ENCODE peak calls at places on chromosomes 3 and 15, in four cellular contexts. One of them, this sample, is unnamed.

GRCh38 chr3:62318752-62319569 is 54.4 kb downstream of the FEZF2 start:
- DNase-seq in GM23338: peak
- DNase-seq in K562: peak
- DNase-seq in HepG2: peak
- DNase-seq in this sample: peak

GRCh38 chr15:41894791-41895463 is 1.1 kb upstream of the SPTBN5 start:
- DNase-seq in HepG2: peak
- DNase-seq in GM23338: peak
- DNase-seq in K562: peak
- DNase-seq in this sample: no peak

GRCh38 chr3:12868039-12869024 is 27.0 kb upstream of the RPL32 start:
- DNase-seq in K562: peak
- DNase-seq in HepG2: peak
- DNase-seq in GM23338: peak
- DNase-seq in this sample: peak

GRCh38 chr3:127473244-127474024 is 117.1 kb downstream of the TPRA1 start:
- DNase-seq in GM23338: peak
- DNase-seq in HepG2: peak
- DNase-seq in K562: peak
- DNase-seq in this sample: peak

GRCh38 chr3:59717679-59718205 is 667.9 kb upstream of the CFAP20DC start:
- DNase-seq in K562: no peak
- DNase-seq in HepG2: no peak
- DNase-seq in GM23338: peak
- DNase-seq in this sample: no peak

GRCh38 chr3:55443346-55443745 is 43.8 kb downstream of the WNT5A start:
- DNase-seq in GM23338: no peak
- DNase-seq in HepG2: no peak
- DNase-seq in K562: no peak
- DNase-seq in this sample: no peak

GRCh38 chr3:94159062-94159726 is 96.3 kb downstream of the NSUN3 start:
- DNase-seq in K562: no peak
- DNase-seq in GM23338: no peak
- DNase-seq in HepG2: peak
- DNase-seq in this sample: no peak

GRCh38 chr3:48694610-48695051 is 8.9 kb upstream of the NCKIPSD start:
- DNase-seq in K562: no peak
- DNase-seq in HepG2: no peak
- DNase-seq in GM23338: no peak
- DNase-seq in this sample: no peak

GRCh38 chr15:90640862-90641261 is 76.3 kb upstream of the BLM start:
- DNase-seq in HepG2: no peak
- DNase-seq in K562: no peak
- DNase-seq in GM23338: no peak
- DNase-seq in this sample: no peak

GRCh38 chr3:45693941-45694521 is 4.8 kb downstream of the SACM1L start:
- DNase-seq in HepG2: no peak
- DNase-seq in GM23338: no peak
- DNase-seq in K562: no peak
- DNase-seq in this sample: no peak
- TF ChIP-seq CREB1 in HepG2: no peak
- TF ChIP-seq CREB1 in GM23338: no peak
- TF ChIP-seq CREB1 in K562: no peak
- TF ChIP-seq CREB1 in this sample: no peak

GRCh38 chr15:57624730-57625129 is 33.0 kb downstream of the MYZAP start:
- DNase-seq in HepG2: no peak
- DNase-seq in GM23338: no peak
- DNase-seq in K562: no peak
- DNase-seq in this sample: no peak
- TF ChIP-seq CREB1 in HepG2: no peak
- TF ChIP-seq CREB1 in GM23338: no peak
- TF ChIP-seq CREB1 in K562: no peak
- TF ChIP-seq CREB1 in this sample: no peak

DNA sequence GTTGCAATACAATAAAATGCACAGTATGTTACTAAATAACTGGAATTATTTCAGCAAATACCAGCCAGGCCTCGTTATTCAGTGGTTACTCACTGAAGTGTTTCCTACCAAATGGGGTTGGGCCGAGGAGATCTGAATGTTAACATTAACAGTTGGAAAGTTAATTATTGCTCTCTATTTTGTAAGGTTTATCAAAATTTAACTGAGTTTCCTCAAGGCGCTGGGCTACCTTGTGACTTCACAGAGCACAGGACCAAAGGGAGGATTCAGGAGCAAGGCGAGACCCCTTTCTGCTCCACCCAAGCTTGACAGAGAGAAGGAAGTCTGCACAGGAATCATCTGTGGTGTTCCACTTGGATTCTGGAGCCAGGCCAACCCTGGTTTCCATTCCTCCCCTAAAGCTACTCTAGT is 21.6 kb downstream of the ADAMTS9 start:
- DNase-seq in K562: no peak
- DNase-seq in GM23338: no peak
- DNase-seq in HepG2: no peak
- DNase-seq in this sample: no peak
- TF ChIP-seq CREB1 in K562: no peak
- TF ChIP-seq CREB1 in GM23338: no peak
- TF ChIP-seq CREB1 in HepG2: no peak
- TF ChIP-seq CREB1 in this sample: no peak

GRCh38 chr3:193243571-193243970 is 2.5 kb downstream of the PLAAT1 start:
- DNase-seq in HepG2: no peak
- DNase-seq in GM23338: no peak
- DNase-seq in K562: no peak
- DNase-seq in this sample: no peak

GRCh38 chr3:193250492-193250891 is 9.5 kb downstream of the PLAAT1 start:
- DNase-seq in K562: no peak
- DNase-seq in HepG2: no peak
- DNase-seq in GM23338: no peak
- DNase-seq in this sample: no peak

GRCh38 chr3:193248848-193249468 is 7.9 kb downstream of the PLAAT1 start:
- DNase-seq in K562: no peak
- DNase-seq in GM23338: no peak
- DNase-seq in HepG2: no peak
- DNase-seq in this sample: no peak
- TF ChIP-seq CREB1 in K562: no peak
- TF ChIP-seq CREB1 in GM23338: no peak
- TF ChIP-seq CREB1 in HepG2: no peak
- TF ChIP-seq CREB1 in this sample: no peak

GRCh38 chr3:4994144-4994730 is 15.0 kb downstream of the BHLHE40 start:
- DNase-seq in GM23338: no peak
- DNase-seq in HepG2: no peak
- DNase-seq in K562: peak
- DNase-seq in this sample: no peak
- TF ChIP-seq CREB1 in GM23338: no peak
- TF ChIP-seq CREB1 in HepG2: no peak
- TF ChIP-seq CREB1 in K562: no peak
- TF ChIP-seq CREB1 in this sample: no peak

This sample was measured in WTC11.